ENCODE peak calls at places on chromosomes 5 and 9, in six cellular contexts. One of them, this sample, is unnamed.

GRCh38 chr5:59279979-59280378 is 613.5 kb downstream of the PDE4D start:
- DNase-seq in GM12865: no peak
- DNase-seq in M059J: no peak
- DNase-seq in Peyer's patch: no peak
- DNase-seq in stimulated activated CD8-positive, alpha-beta memory T cell treated with anti-CD3 and anti-CD28 coated beads, Interleukin-12 subunit alpha, Interleukin-12 subunit beta, amount 100 ng/mL, for 1 hour: no peak
- DNase-seq in activated CD4-positive, alpha-beta T cell treated with anti-CD3 and anti-CD28 coated beads, Interleukin-2, amount 50 U/mL, for 48 hours: no peak
- DNase-seq in this sample: no peak

GRCh38 chr9:114662081-114662989 is 4.7 kb upstream of the TEX53 start:
- DNase-seq in GM12865: peak; percentile 54
- DNase-seq in M059J: peak; percentile 46
- DNase-seq in Peyer's patch: peak; percentile 33
- DNase-seq in stimulated activated CD8-positive, alpha-beta memory T cell treated with anti-CD3 and anti-CD28 coated beads, Interleukin-12 subunit alpha, Interleukin-12 subunit beta, amount 100 ng/mL, for 1 hour: peak; percentile 43
- DNase-seq in activated CD4-positive, alpha-beta T cell treated with anti-CD3 and anti-CD28 coated beads, Interleukin-2, amount 50 U/mL, for 48 hours: peak; percentile 72
- DNase-seq in this sample: peak; percentile 63

GRCh38 chr5:66425842-66426241 is 170.4 kb upstream of the MAST4 start:
- DNase-seq in GM12865: no peak
- DNase-seq in M059J: no peak
- DNase-seq in Peyer's patch: no peak
- DNase-seq in stimulated activated CD8-positive, alpha-beta memory T cell treated with anti-CD3 and anti-CD28 coated beads, Interleukin-12 subunit alpha, Interleukin-12 subunit beta, amount 100 ng/mL, for 1 hour: no peak
- DNase-seq in activated CD4-positive, alpha-beta T cell treated with anti-CD3 and anti-CD28 coated beads, Interleukin-2, amount 50 U/mL, for 48 hours: no peak
- DNase-seq in this sample: no peak

GRCh38 chr9:112505083-112505482 is 18.5 kb downstream of the KIAA1958 start:
- DNase-seq in GM12865: no peak
- DNase-seq in M059J: no peak
- DNase-seq in Peyer's patch: no peak
- DNase-seq in stimulated activated CD8-positive, alpha-beta memory T cell treated with anti-CD3 and anti-CD28 coated beads, Interleukin-12 subunit alpha, Interleukin-12 subunit beta, amount 100 ng/mL, for 1 hour: no peak
- DNase-seq in activated CD4-positive, alpha-beta T cell treated with anti-CD3 and anti-CD28 coated beads, Interleukin-2, amount 50 U/mL, for 48 hours: no peak
- DNase-seq in this sample: no peak

GRCh38 chr9:127445851-127446719 is 5.1 kb downstream of the RPL12 start:
- DNase-seq in GM12865: peak; percentile 53
- DNase-seq in M059J: peak; percentile 38
- DNase-seq in Peyer's patch: no peak
- DNase-seq in stimulated activated CD8-positive, alpha-beta memory T cell treated with anti-CD3 and anti-CD28 coated beads, Interleukin-12 subunit alpha, Interleukin-12 subunit beta, amount 100 ng/mL, for 1 hour: no peak
- DNase-seq in activated CD4-positive, alpha-beta T cell treated with anti-CD3 and anti-CD28 coated beads, Interleukin-2, amount 50 U/mL, for 48 hours: no peak
- DNase-seq in this sample: no peak

GRCh38 chr9:109179801-109180523 is 12.9 kb upstream of the FRRS1L start:
- DNase-seq in GM12865: no peak
- DNase-seq in M059J: peak; percentile 16
- DNase-seq in Peyer's patch: no peak
- DNase-seq in stimulated activated CD8-positive, alpha-beta memory T cell treated with anti-CD3 and anti-CD28 coated beads, Interleukin-12 subunit alpha, Interleukin-12 subunit beta, amount 100 ng/mL, for 1 hour: no peak
- DNase-seq in activated CD4-positive, alpha-beta T cell treated with anti-CD3 and anti-CD28 coated beads, Interleukin-2, amount 50 U/mL, for 48 hours: no peak
- DNase-seq in this sample: no peak

GRCh38 chr5:13955896-13956295 is 11.4 kb upstream of the DNAH5 start:
- DNase-seq in GM12865: no peak
- DNase-seq in M059J: peak; percentile 50
- DNase-seq in Peyer's patch: no peak
- DNase-seq in stimulated activated CD8-positive, alpha-beta memory T cell treated with anti-CD3 and anti-CD28 coated beads, Interleukin-12 subunit alpha, Interleukin-12 subunit beta, amount 100 ng/mL, for 1 hour: no peak
- DNase-seq in activated CD4-positive, alpha-beta T cell treated with anti-CD3 and anti-CD28 coated beads, Interleukin-2, amount 50 U/mL, for 48 hours: no peak
- DNase-seq in this sample: no peak

GRCh38 chr5:128684951-128685350 is 146.9 kb upstream of the FBN2 start:
- DNase-seq in GM12865: no peak
- DNase-seq in M059J: no peak
- DNase-seq in Peyer's patch: no peak
- DNase-seq in stimulated activated CD8-positive, alpha-beta memory T cell treated with anti-CD3 and anti-CD28 coated beads, Interleukin-12 subunit alpha, Interleukin-12 subunit beta, amount 100 ng/mL, for 1 hour: no peak
- DNase-seq in activated CD4-positive, alpha-beta T cell treated with anti-CD3 and anti-CD28 coated beads, Interleukin-2, amount 50 U/mL, for 48 hours: no peak
- DNase-seq in this sample: no peak

GRCh38 chr9:98992885-98993569 is 49.3 kb downstream of the COL15A1 start:
- DNase-seq in GM12865: peak; percentile 29
- DNase-seq in M059J: peak; percentile 39
- DNase-seq in Peyer's patch: no peak
- DNase-seq in stimulated activated CD8-positive, alpha-beta memory T cell treated with anti-CD3 and anti-CD28 coated beads, Interleukin-12 subunit alpha, Interleukin-12 subunit beta, amount 100 ng/mL, for 1 hour: no peak
- DNase-seq in activated CD4-positive, alpha-beta T cell treated with anti-CD3 and anti-CD28 coated beads, Interleukin-2, amount 50 U/mL, for 48 hours: no peak
- DNase-seq in this sample: no peak

GRCh38 chr5:96408276-96408777 is 24.7 kb downstream of the PCSK1 start:
- DNase-seq in GM12865: no peak
- DNase-seq in M059J: peak; percentile 88
- DNase-seq in Peyer's patch: no peak
- DNase-seq in stimulated activated CD8-positive, alpha-beta memory T cell treated with anti-CD3 and anti-CD28 coated beads, Interleukin-12 subunit alpha, Interleukin-12 subunit beta, amount 100 ng/mL, for 1 hour: no peak
- DNase-seq in activated CD4-positive, alpha-beta T cell treated with anti-CD3 and anti-CD28 coated beads, Interleukin-2, amount 50 U/mL, for 48 hours: no peak
- DNase-seq in this sample: no peak

GRCh38 chr5:87074072-87074471 is 193.6 kb upstream of the RASA1 start:
- DNase-seq in GM12865: no peak
- DNase-seq in M059J: no peak
- DNase-seq in Peyer's patch: no peak
- DNase-seq in stimulated activated CD8-positive, alpha-beta memory T cell treated with anti-CD3 and anti-CD28 coated beads, Interleukin-12 subunit alpha, Interleukin-12 subunit beta, amount 100 ng/mL, for 1 hour: no peak
- DNase-seq in activated CD4-positive, alpha-beta T cell treated with anti-CD3 and anti-CD28 coated beads, Interleukin-2, amount 50 U/mL, for 48 hours: no peak
- DNase-seq in this sample: no peak

GRCh38 chr9:135224286-135224871 is 136.9 kb downstream of the OLFM1 start:
- DNase-seq in GM12865: no peak
- DNase-seq in M059J: no peak
- DNase-seq in Peyer's patch: no peak
- DNase-seq in stimulated activated CD8-positive, alpha-beta memory T cell treated with anti-CD3 and anti-CD28 coated beads, Interleukin-12 subunit alpha, Interleukin-12 subunit beta, amount 100 ng/mL, for 1 hour: no peak
- DNase-seq in activated CD4-positive, alpha-beta T cell treated with anti-CD3 and anti-CD28 coated beads, Interleukin-2, amount 50 U/mL, for 48 hours: no peak
- DNase-seq in this sample: no peak

GRCh38 chr9:131744171-131744714 is 4.4 kb upstream of the RAPGEF1 start:
- DNase-seq in GM12865: peak; percentile 48
- DNase-seq in M059J: no peak
- DNase-seq in Peyer's patch: no peak
- DNase-seq in stimulated activated CD8-positive, alpha-beta memory T cell treated with anti-CD3 and anti-CD28 coated beads, Interleukin-12 subunit alpha, Interleukin-12 subunit beta, amount 100 ng/mL, for 1 hour: no peak
- DNase-seq in activated CD4-positive, alpha-beta T cell treated with anti-CD3 and anti-CD28 coated beads, Interleukin-2, amount 50 U/mL, for 48 hours: no peak
- DNase-seq in this sample: no peak